ENCODE peak calls at places on chromosomes 13 and 19, in nine cellular contexts. A is PC-9; D is stimulated activated CD4-positive, alpha-beta T cell treated with anti-CD3 and anti-CD28 coated beads, TNF-alpha, amount 100 ng/mL, for 1 hour; X is stimulated activated naive B cell treated with anti-CD40 and anti-IgM and Interleukin-4, amounts not matched to agents 10 μg/mL and 1 μg/mL and 100 μg/mL, for 72 hours; H is heart left ventricle; P is activated T-helper 1 cell treated with anti-CD3 and anti-CD28 coated beads, Interleukin-2, amount 50 U/mL, for 16 hours; F is HT1080; S is activated CD8-positive, alpha-beta T cell treated with anti-CD3 and anti-CD28 coated beads for 36 hours; I is GM23338. Y is an unnamed sample.

GRCh38 chr19:18763674-18764590 is 27.2 kb downstream of the COMP start:
- DNase-seq in A (peak; percentile 87), D (no peak), X (no peak), H (no peak), P (no peak), F (peak; percentile 62), S (no peak), I (no peak), Y (no peak)

GRCh38 chr19:54650108-54650666 is 12.6 kb upstream of the LILRB4 start:
- DNase-seq in A (no peak), D (no peak), X (no peak), H (no peak), P (no peak), F (no peak), S (no peak), I (no peak), Y (no peak)

GRCh38 chr19:6676288-6676687 is 6.3 kb upstream of the TNFSF14 start:
- DNase-seq in A (no peak), D (no peak), X (no peak), H (no peak), P (no peak), F (no peak), S (no peak), I (no peak), Y (no peak)

GRCh38 chr19:42038675-42039074 is 31.3 kb downstream of the GRIK5 start:
- DNase-seq in A (no peak), D (no peak), X (no peak), H (peak; percentile 74), P (no peak), F (no peak), S (no peak), I (no peak), Y (no peak)

GRCh38 chr13:40269086-40269485 is 397.4 kb downstream of the FOXO1 start:
- DNase-seq in A (no peak), D (no peak), X (no peak), H (no peak), P (no peak), F (no peak), S (no peak), I (no peak), Y (no peak)

GRCh38 chr13:32430018-32430747 is 2.3 kb upstream of the N4BP2L1 start:
- DNase-seq in A (no peak), D (no peak), X (no peak), H (no peak), P (no peak), F (no peak), S (no peak), I (no peak), Y (no peak)

GRCh38 chr13:33287142-33287882 is 1.8 kb upstream of the STARD13 start:
- DNase-seq in A (no peak), D (no peak), X (no peak), H (no peak), P (no peak), F (no peak), S (no peak), I (no peak), Y (no peak)

GRCh38 chr19:16571283-16571682 is 932 bp downstream of the SLC35E1 start:
- DNase-seq in A (no peak), D (no peak), X (no peak), H (no peak), P (no peak), F (no peak), S (no peak), I (no peak), Y (no peak)

GRCh38 chr13:60721063-60721462 is 324.0 kb downstream of the TDRD3 start:
- DNase-seq in A (no peak), D (no peak), X (no peak), H (no peak), P (no peak), F (no peak), S (no peak), I (peak; percentile 17), Y (no peak)

Y was measured in hippocampal formation.